ENCODE peak calls at places on chromosomes 6 and 20, in eight cellular contexts. One of them, this sample, is unnamed.

GRCh38 chr20:17225891-17226409 is 890 bp upstream of the PCSK2 start:
- DNase-seq in stimulated activated CD8-positive, alpha-beta memory T cell treated with anti-CD3 and anti-CD28 coated beads, Interleukin-15, amount 100 ng/mL, for 4 hours: no peak
- DNase-seq in K562: no peak
- DNase-seq in frontal cortex: no peak
- DNase-seq in stimulated activated CD4-positive, alpha-beta T cell treated with anti-CD3 and anti-CD28 coated beads, Interleukin-2, amount 100 ng/mL, for 24 hours: no peak
- DNase-seq in epithelial cell of esophagus: no peak
- DNase-seq in Kasumi-1: no peak
- DNase-seq in HL-60: no peak
- DNase-seq in this sample: peak

GRCh38 chr6:36245572-36246031 is 24.3 kb upstream of the PNPLA1 start:
- DNase-seq in stimulated activated CD8-positive, alpha-beta memory T cell treated with anti-CD3 and anti-CD28 coated beads, Interleukin-15, amount 100 ng/mL, for 4 hours: no peak
- DNase-seq in K562: peak
- DNase-seq in frontal cortex: no peak
- DNase-seq in stimulated activated CD4-positive, alpha-beta T cell treated with anti-CD3 and anti-CD28 coated beads, Interleukin-2, amount 100 ng/mL, for 24 hours: peak
- DNase-seq in epithelial cell of esophagus: no peak
- DNase-seq in Kasumi-1: no peak
- DNase-seq in HL-60: peak
- DNase-seq in this sample: peak

GRCh38 chr6:130435181-130435580 is 69.4 kb downstream of the TMEM200A start:
- DNase-seq in stimulated activated CD8-positive, alpha-beta memory T cell treated with anti-CD3 and anti-CD28 coated beads, Interleukin-15, amount 100 ng/mL, for 4 hours: no peak
- DNase-seq in K562: no peak
- DNase-seq in frontal cortex: no peak
- DNase-seq in stimulated activated CD4-positive, alpha-beta T cell treated with anti-CD3 and anti-CD28 coated beads, Interleukin-2, amount 100 ng/mL, for 24 hours: no peak
- DNase-seq in epithelial cell of esophagus: no peak
- DNase-seq in Kasumi-1: no peak
- DNase-seq in HL-60: no peak
- DNase-seq in this sample: no peak

GRCh38 chr20:23205656-23206055 is 119.5 kb upstream of the CD93 start:
- DNase-seq in stimulated activated CD8-positive, alpha-beta memory T cell treated with anti-CD3 and anti-CD28 coated beads, Interleukin-15, amount 100 ng/mL, for 4 hours: no peak
- DNase-seq in K562: no peak
- DNase-seq in frontal cortex: peak
- DNase-seq in stimulated activated CD4-positive, alpha-beta T cell treated with anti-CD3 and anti-CD28 coated beads, Interleukin-2, amount 100 ng/mL, for 24 hours: no peak
- DNase-seq in epithelial cell of esophagus: peak
- DNase-seq in Kasumi-1: no peak
- DNase-seq in HL-60: no peak
- DNase-seq in this sample: no peak

GRCh38 chr6:24231578-24231977 is 105.6 kb downstream of the NRSN1 start:
- DNase-seq in stimulated activated CD8-positive, alpha-beta memory T cell treated with anti-CD3 and anti-CD28 coated beads, Interleukin-15, amount 100 ng/mL, for 4 hours: no peak
- DNase-seq in K562: no peak
- DNase-seq in frontal cortex: no peak
- DNase-seq in stimulated activated CD4-positive, alpha-beta T cell treated with anti-CD3 and anti-CD28 coated beads, Interleukin-2, amount 100 ng/mL, for 24 hours: no peak
- DNase-seq in epithelial cell of esophagus: no peak
- DNase-seq in Kasumi-1: no peak
- DNase-seq in HL-60: no peak
- DNase-seq in this sample: no peak

GRCh38 chr6:2576499-2576898 is 174.2 kb downstream of the MYLK4 start:
- DNase-seq in stimulated activated CD8-positive, alpha-beta memory T cell treated with anti-CD3 and anti-CD28 coated beads, Interleukin-15, amount 100 ng/mL, for 4 hours: no peak
- DNase-seq in K562: no peak
- DNase-seq in frontal cortex: no peak
- DNase-seq in stimulated activated CD4-positive, alpha-beta T cell treated with anti-CD3 and anti-CD28 coated beads, Interleukin-2, amount 100 ng/mL, for 24 hours: no peak
- DNase-seq in epithelial cell of esophagus: no peak
- DNase-seq in Kasumi-1: no peak
- DNase-seq in HL-60: no peak
- DNase-seq in this sample: no peak

GRCh38 chr20:25083141-25083772 is 1.3 kb upstream of the VSX1 start:
- DNase-seq in stimulated activated CD8-positive, alpha-beta memory T cell treated with anti-CD3 and anti-CD28 coated beads, Interleukin-15, amount 100 ng/mL, for 4 hours: no peak
- DNase-seq in K562: no peak
- DNase-seq in frontal cortex: no peak
- DNase-seq in stimulated activated CD4-positive, alpha-beta T cell treated with anti-CD3 and anti-CD28 coated beads, Interleukin-2, amount 100 ng/mL, for 24 hours: no peak
- DNase-seq in epithelial cell of esophagus: no peak
- DNase-seq in Kasumi-1: no peak
- DNase-seq in HL-60: no peak
- DNase-seq in this sample: peak

GRCh38 chr6:169156108-169156821 is 97.4 kb downstream of the THBS2 start:
- DNase-seq in stimulated activated CD8-positive, alpha-beta memory T cell treated with anti-CD3 and anti-CD28 coated beads, Interleukin-15, amount 100 ng/mL, for 4 hours: no peak
- DNase-seq in K562: no peak
- DNase-seq in frontal cortex: no peak
- DNase-seq in stimulated activated CD4-positive, alpha-beta T cell treated with anti-CD3 and anti-CD28 coated beads, Interleukin-2, amount 100 ng/mL, for 24 hours: no peak
- DNase-seq in epithelial cell of esophagus: no peak
- DNase-seq in Kasumi-1: no peak
- DNase-seq in HL-60: no peak
- DNase-seq in this sample: no peak

GRCh38 chr20:21453676-21454075 is 56.4 kb upstream of the NKX2-4 start:
- DNase-seq in stimulated activated CD8-positive, alpha-beta memory T cell treated with anti-CD3 and anti-CD28 coated beads, Interleukin-15, amount 100 ng/mL, for 4 hours: no peak
- DNase-seq in K562: no peak
- DNase-seq in frontal cortex: no peak
- DNase-seq in stimulated activated CD4-positive, alpha-beta T cell treated with anti-CD3 and anti-CD28 coated beads, Interleukin-2, amount 100 ng/mL, for 24 hours: no peak
- DNase-seq in epithelial cell of esophagus: peak
- DNase-seq in Kasumi-1: no peak
- DNase-seq in HL-60: no peak
- DNase-seq in this sample: no peak

GRCh38 chr6:11323666-11324452 is 91.4 kb upstream of the NEDD9 start:
- DNase-seq in stimulated activated CD8-positive, alpha-beta memory T cell treated with anti-CD3 and anti-CD28 coated beads, Interleukin-15, amount 100 ng/mL, for 4 hours: no peak
- DNase-seq in K562: no peak
- DNase-seq in frontal cortex: no peak
- DNase-seq in stimulated activated CD4-positive, alpha-beta T cell treated with anti-CD3 and anti-CD28 coated beads, Interleukin-2, amount 100 ng/mL, for 24 hours: no peak
- DNase-seq in epithelial cell of esophagus: no peak
- DNase-seq in Kasumi-1: peak
- DNase-seq in HL-60: peak
- DNase-seq in this sample: no peak

GRCh38 chr20:49282584-49283171 is 4.8 kb upstream of the ZNFX1 start:
- DNase-seq in stimulated activated CD8-positive, alpha-beta memory T cell treated with anti-CD3 and anti-CD28 coated beads, Interleukin-15, amount 100 ng/mL, for 4 hours: no peak
- DNase-seq in K562: no peak
- DNase-seq in frontal cortex: no peak
- DNase-seq in stimulated activated CD4-positive, alpha-beta T cell treated with anti-CD3 and anti-CD28 coated beads, Interleukin-2, amount 100 ng/mL, for 24 hours: peak
- DNase-seq in epithelial cell of esophagus: no peak
- DNase-seq in Kasumi-1: no peak
- DNase-seq in HL-60: no peak
- DNase-seq in this sample: no peak

GRCh38 chr6:109449789-109450673 is 5.5 kb downstream of the MICAL1 start:
- DNase-seq in stimulated activated CD8-positive, alpha-beta memory T cell treated with anti-CD3 and anti-CD28 coated beads, Interleukin-15, amount 100 ng/mL, for 4 hours: no peak
- DNase-seq in K562: no peak
- DNase-seq in frontal cortex: no peak
- DNase-seq in stimulated activated CD4-positive, alpha-beta T cell treated with anti-CD3 and anti-CD28 coated beads, Interleukin-2, amount 100 ng/mL, for 24 hours: no peak
- DNase-seq in epithelial cell of esophagus: no peak
- DNase-seq in Kasumi-1: no peak
- DNase-seq in HL-60: no peak
- DNase-seq in this sample: peak

GRCh38 chr6:137102050-137102848 is 57.5 kb upstream of the IL20RA start:
- DNase-seq in stimulated activated CD8-positive, alpha-beta memory T cell treated with anti-CD3 and anti-CD28 coated beads, Interleukin-15, amount 100 ng/mL, for 4 hours: no peak
- DNase-seq in K562: no peak
- DNase-seq in frontal cortex: no peak
- DNase-seq in stimulated activated CD4-positive, alpha-beta T cell treated with anti-CD3 and anti-CD28 coated beads, Interleukin-2, amount 100 ng/mL, for 24 hours: no peak
- DNase-seq in epithelial cell of esophagus: peak
- DNase-seq in Kasumi-1: no peak
- DNase-seq in HL-60: no peak
- DNase-seq in this sample: no peak

GRCh38 chr6:154479388-154480143 is 30.9 kb downstream of the CNKSR3 start:
- DNase-seq in stimulated activated CD8-positive, alpha-beta memory T cell treated with anti-CD3 and anti-CD28 coated beads, Interleukin-15, amount 100 ng/mL, for 4 hours: no peak
- DNase-seq in K562: no peak
- DNase-seq in frontal cortex: no peak
- DNase-seq in stimulated activated CD4-positive, alpha-beta T cell treated with anti-CD3 and anti-CD28 coated beads, Interleukin-2, amount 100 ng/mL, for 24 hours: no peak
- DNase-seq in epithelial cell of esophagus: no peak
- DNase-seq in Kasumi-1: no peak
- DNase-seq in HL-60: no peak
- DNase-seq in this sample: no peak